ENCODE peak calls at places on chromosome 5, in five cellular contexts. One of them, this sample, is unnamed.

GRCh38 chr5:42242829-42243485 is 180.3 kb upstream of the GHR start:
- DNase-seq in spleen: no peak
- DNase-seq in SK-N-SH: no peak
- DNase-seq in fibroblast of pulmonary artery: no peak
- DNase-seq in astrocyte: no peak
- DNase-seq in this sample: no peak

GRCh38 chr5:80194470-80194869 is 61.4 kb downstream of the SERINC5 start:
- DNase-seq in spleen: no peak
- DNase-seq in SK-N-SH: no peak
- DNase-seq in fibroblast of pulmonary artery: no peak
- DNase-seq in astrocyte: no peak
- DNase-seq in this sample: no peak

GRCh38 chr5:6542421-6543345 is 90.2 kb downstream of the NSUN2 start:
- DNase-seq in spleen: no peak
- DNase-seq in SK-N-SH: no peak
- DNase-seq in fibroblast of pulmonary artery: no peak
- DNase-seq in astrocyte: no peak
- DNase-seq in this sample: no peak

GRCh38 chr5:88660326-88660946 is 222.5 kb downstream of the MEF2C start:
- DNase-seq in spleen: no peak
- DNase-seq in SK-N-SH: no peak
- DNase-seq in fibroblast of pulmonary artery: no peak
- DNase-seq in astrocyte: peak; percentile 90
- DNase-seq in this sample: peak; percentile 20

GRCh38 chr5:16489322-16489791 is 23.8 kb upstream of the ZNF622 start:
- DNase-seq in spleen: no peak
- DNase-seq in SK-N-SH: peak; percentile 54
- DNase-seq in fibroblast of pulmonary artery: peak; percentile 69
- DNase-seq in astrocyte: peak; percentile 30
- DNase-seq in this sample: peak; percentile 62

GRCh38 chr5:140608730-140609520 is 24.1 kb downstream of the CD14 start:
- DNase-seq in spleen: no peak
- DNase-seq in SK-N-SH: no peak
- DNase-seq in fibroblast of pulmonary artery: peak; percentile 58
- DNase-seq in astrocyte: no peak
- DNase-seq in this sample: peak; percentile 63

GRCh38 chr5:102668220-102668930 is 86.7 kb upstream of the PAM start:
- DNase-seq in spleen: no peak
- DNase-seq in SK-N-SH: no peak
- DNase-seq in fibroblast of pulmonary artery: no peak
- DNase-seq in astrocyte: no peak
- DNase-seq in this sample: peak; percentile 61

GRCh38 chr5:36744678-36745659 is 131.6 kb upstream of the NIPBL start:
- DNase-seq in spleen: peak; percentile 83
- DNase-seq in SK-N-SH: peak; percentile 83
- DNase-seq in fibroblast of pulmonary artery: peak; percentile 74
- DNase-seq in astrocyte: peak; percentile 56
- DNase-seq in this sample: peak; percentile 84

GRCh38 chr5:96716716-96717115 is 54.5 kb downstream of the CAST start:
- DNase-seq in spleen: no peak
- DNase-seq in SK-N-SH: no peak
- DNase-seq in fibroblast of pulmonary artery: no peak
- DNase-seq in astrocyte: no peak
- DNase-seq in this sample: no peak

GRCh38 chr5:111829701-111830100 is 72.7 kb upstream of the NREP start:
- DNase-seq in spleen: no peak
- DNase-seq in SK-N-SH: no peak
- DNase-seq in fibroblast of pulmonary artery: peak; percentile 77
- DNase-seq in astrocyte: peak; percentile 96
- DNase-seq in this sample: peak; percentile 70

GRCh38 chr5:178308541-178309092 is 76.0 kb upstream of the PHYKPL start:
- DNase-seq in spleen: peak; percentile 50
- DNase-seq in SK-N-SH: no peak
- DNase-seq in fibroblast of pulmonary artery: no peak
- DNase-seq in astrocyte: no peak
- DNase-seq in this sample: no peak

GRCh38 chr5:150106669-150107068 is 20.3 kb upstream of the CSF1R start:
- DNase-seq in spleen: no peak
- DNase-seq in SK-N-SH: no peak
- DNase-seq in fibroblast of pulmonary artery: no peak
- DNase-seq in astrocyte: peak; percentile 17
- DNase-seq in this sample: no peak

GRCh38 chr5:147466581-147466980 is 43.3 kb downstream of the DPYSL3 start:
- DNase-seq in spleen: no peak
- DNase-seq in SK-N-SH: no peak
- DNase-seq in fibroblast of pulmonary artery: no peak
- DNase-seq in astrocyte: no peak
- DNase-seq in this sample: no peak

GRCh38 chr5:131545856-131546255 is 89.2 kb downstream of the RAPGEF6 start:
- DNase-seq in spleen: no peak
- DNase-seq in SK-N-SH: no peak
- DNase-seq in fibroblast of pulmonary artery: peak; percentile 39
- DNase-seq in astrocyte: peak; percentile 65
- DNase-seq in this sample: peak; percentile 73

GRCh38 chr5:98938459-98938858 is 9.7 kb upstream of the CHD1 start:
- DNase-seq in spleen: no peak
- DNase-seq in SK-N-SH: no peak
- DNase-seq in fibroblast of pulmonary artery: peak; percentile 71
- DNase-seq in astrocyte: peak; percentile 44
- DNase-seq in this sample: peak; percentile 50

GRCh38 chr5:95697781-95698681 is 15.2 kb upstream of the SPATA9 start:
- DNase-seq in spleen: no peak
- DNase-seq in SK-N-SH: peak; percentile 15
- DNase-seq in fibroblast of pulmonary artery: no peak
- DNase-seq in astrocyte: no peak
- DNase-seq in this sample: no peak

GRCh38 chr5:172766287-172767104 is 4.5 kb downstream of the DUSP1 start:
- DNase-seq in spleen: no peak
- DNase-seq in SK-N-SH: no peak
- DNase-seq in fibroblast of pulmonary artery: peak; percentile 92
- DNase-seq in astrocyte: peak; percentile 83
- DNase-seq in this sample: peak; percentile 92
- H3K4me3 ChIP-seq in spleen: peak overlapping the region; percentile 75
- H3K4me3 ChIP-seq in SK-N-SH: peak overlapping the region; percentile 93
- H3K4me3 ChIP-seq in fibroblast of pulmonary artery: peak overlapping the region; percentile 85
- H3K4me3 ChIP-seq in astrocyte: peak overlapping the region; percentile 96
- H3K4me3 ChIP-seq in this sample: no peak overlapping the region

GRCh38 chr5:62305715-62306493 is at the start of gene KIF2A:
- DNase-seq in spleen: peak; percentile 98
- DNase-seq in SK-N-SH: peak; percentile 98
- DNase-seq in fibroblast of pulmonary artery: peak; percentile 92
- DNase-seq in astrocyte: peak; percentile 76
- DNase-seq in this sample: peak; percentile 83
- TF ChIP-seq CTCF in spleen: peak; percentile 26
- TF ChIP-seq CTCF in SK-N-SH: no peak
- TF ChIP-seq CTCF in fibroblast of pulmonary artery: no peak
- TF ChIP-seq CTCF in astrocyte: no peak
- TF ChIP-seq CTCF in this sample: peak; percentile 17

DNA sequence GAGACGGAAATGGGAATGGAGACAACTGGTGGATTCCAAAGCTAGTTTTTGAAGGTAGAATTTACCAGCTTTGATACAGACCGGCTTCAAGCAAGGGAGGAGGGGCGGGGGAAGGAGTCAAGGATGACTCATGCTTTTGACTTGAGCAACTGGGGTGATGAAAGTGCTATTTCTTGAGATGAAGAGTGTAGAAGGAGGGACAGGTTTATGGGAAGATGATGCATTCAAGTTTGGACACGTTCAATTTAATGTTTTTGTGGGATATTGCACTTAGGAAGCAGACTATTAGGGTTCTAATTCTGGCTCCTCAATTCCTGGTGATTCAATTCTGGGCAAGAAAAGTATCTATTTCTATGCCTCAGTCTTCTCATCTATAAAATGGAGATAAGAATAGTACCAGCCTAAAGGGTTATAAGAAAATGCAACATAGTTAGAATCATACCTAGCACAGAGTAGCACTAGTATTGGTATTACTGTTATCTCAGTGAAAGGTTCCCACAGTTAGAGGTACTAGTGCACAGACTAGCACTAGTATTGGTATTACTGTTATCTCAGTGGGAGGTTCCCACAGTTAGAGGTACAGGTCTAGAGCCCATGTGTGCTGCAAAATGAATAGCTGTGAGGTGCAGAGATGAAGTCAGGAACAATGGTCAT is 4.6 kb downstream of the NIPAL4 start:
- DNase-seq in spleen: no peak
- DNase-seq in SK-N-SH: no peak
- DNase-seq in fibroblast of pulmonary artery: peak; percentile 88
- DNase-seq in astrocyte: peak; percentile 84
- DNase-seq in this sample: peak; percentile 98
- H3K4me3 ChIP-seq in spleen: no peak overlapping the region
- H3K4me3 ChIP-seq in SK-N-SH: no peak overlapping the region
- H3K4me3 ChIP-seq in fibroblast of pulmonary artery: no peak overlapping the region
- H3K4me3 ChIP-seq in astrocyte: no peak overlapping the region
- H3K4me3 ChIP-seq in this sample: no peak overlapping the region

GRCh38 chr5:155833282-155833681 is 493.7 kb upstream of the SGCD start:
- DNase-seq in spleen: no peak
- DNase-seq in SK-N-SH: peak; percentile 3
- DNase-seq in fibroblast of pulmonary artery: no peak
- DNase-seq in astrocyte: no peak
- DNase-seq in this sample: no peak
- TF ChIP-seq CTCF in spleen: no peak
- TF ChIP-seq CTCF in SK-N-SH: no peak
- TF ChIP-seq CTCF in fibroblast of pulmonary artery: no peak
- TF ChIP-seq CTCF in astrocyte: no peak
- TF ChIP-seq CTCF in this sample: no peak

GRCh38 chr5:137856201-137856600 is 11.5 kb upstream of the MYOT start:
- DNase-seq in spleen: no peak
- DNase-seq in SK-N-SH: no peak
- DNase-seq in fibroblast of pulmonary artery: no peak
- DNase-seq in astrocyte: no peak
- DNase-seq in this sample: no peak

GRCh38 chr5:137856916-137857862 is 10.5 kb upstream of the MYOT start:
- DNase-seq in spleen: no peak
- DNase-seq in SK-N-SH: no peak
- DNase-seq in fibroblast of pulmonary artery: no peak
- DNase-seq in astrocyte: no peak
- DNase-seq in this sample: no peak

GRCh38 chr5:137862251-137862650 is 5.4 kb upstream of the MYOT start:
- DNase-seq in spleen: no peak
- DNase-seq in SK-N-SH: no peak
- DNase-seq in fibroblast of pulmonary artery: no peak
- DNase-seq in astrocyte: no peak
- DNase-seq in this sample: no peak

GRCh38 chr5:137858954-137859353 is 8.7 kb upstream of the MYOT start:
- DNase-seq in spleen: no peak
- DNase-seq in SK-N-SH: no peak
- DNase-seq in fibroblast of pulmonary artery: no peak
- DNase-seq in astrocyte: no peak
- DNase-seq in this sample: no peak

GRCh38 chr5:137858223-137858916 is 9.3 kb upstream of the MYOT start:
- DNase-seq in spleen: no peak
- DNase-seq in SK-N-SH: no peak
- DNase-seq in fibroblast of pulmonary artery: peak; percentile 41
- DNase-seq in astrocyte: peak; percentile 27
- DNase-seq in this sample: peak; percentile 25
- H3K4me3 ChIP-seq in spleen: peak overlapping the region; percentile 29
- H3K4me3 ChIP-seq in SK-N-SH: no peak overlapping the region
- H3K4me3 ChIP-seq in fibroblast of pulmonary artery: no peak overlapping the region
- H3K4me3 ChIP-seq in astrocyte: no peak overlapping the region
- H3K4me3 ChIP-seq in this sample: no peak overlapping the region

DNA sequence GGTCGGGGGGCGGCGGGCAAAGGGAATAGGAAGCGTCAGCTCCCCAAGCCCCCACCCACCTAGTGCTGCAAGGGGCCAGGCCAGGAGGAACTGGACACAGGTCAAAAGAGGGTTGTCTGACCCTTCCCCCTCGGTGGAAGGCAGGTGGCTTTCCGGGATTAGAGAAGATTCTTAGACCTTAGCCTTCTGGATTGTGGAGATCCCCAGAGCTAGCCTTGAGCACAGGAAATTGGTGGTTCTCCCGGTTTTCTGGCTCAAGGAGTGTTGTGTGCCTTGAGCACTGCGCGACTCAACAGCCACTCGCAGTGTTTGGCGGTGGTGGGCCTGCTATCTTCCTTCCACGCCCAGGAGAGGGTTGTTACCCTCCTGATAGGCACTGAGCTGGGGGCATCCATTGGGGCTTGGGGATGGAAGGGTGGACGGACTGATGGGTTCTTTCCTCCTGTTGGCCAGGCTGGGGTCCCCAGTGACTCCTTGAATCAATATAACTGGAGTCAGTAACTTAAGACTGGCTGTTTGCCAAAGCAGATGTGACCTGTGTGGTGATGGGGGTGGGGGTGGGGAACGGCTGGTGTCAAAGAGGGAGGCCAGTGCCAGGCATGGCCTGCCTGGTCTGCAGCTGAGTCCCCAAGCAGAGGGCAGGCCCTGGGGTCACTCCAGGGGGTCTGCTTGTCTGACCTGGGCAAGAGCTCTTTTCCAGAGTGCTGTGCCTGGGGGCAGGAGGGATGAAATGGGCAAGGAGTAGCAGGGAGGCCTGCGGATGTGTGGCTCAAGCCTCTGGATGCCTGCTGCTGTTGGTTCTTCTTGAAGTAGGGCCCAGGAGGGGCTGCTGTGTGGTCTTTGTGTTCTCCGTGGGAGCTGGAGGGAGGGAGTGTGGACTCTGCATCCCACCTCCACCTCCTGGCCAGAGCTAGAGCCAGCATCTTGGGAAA is 2.1 kb downstream of the FGF18 start:
- DNase-seq in spleen: peak; percentile 59
- DNase-seq in SK-N-SH: peak; percentile 58
- DNase-seq in fibroblast of pulmonary artery: no peak
- DNase-seq in astrocyte: no peak
- DNase-seq in this sample: no peak
- TF ChIP-seq CTCF in spleen: no peak
- TF ChIP-seq CTCF in SK-N-SH: no peak
- TF ChIP-seq CTCF in fibroblast of pulmonary artery: no peak
- TF ChIP-seq CTCF in astrocyte: no peak
- TF ChIP-seq CTCF in this sample: no peak

This sample was measured in bronchial epithelial cell.